ENCODE peak calls at places on chromosomes 7 and 10, in four cellular contexts. One of them, this sample, is unnamed.

GRCh38 chr7:112665709-112666108 is 124.5 kb downstream of the TMEM168 start:
- DNase-seq in HepG2: no peak
- DNase-seq in H1: no peak
- DNase-seq in GM12878: no peak
- DNase-seq in this sample: no peak

GRCh38 chr10:133090101-133090500 is 2.4 kb downstream of the ADGRA1 start:
- DNase-seq in HepG2: no peak
- DNase-seq in H1: no peak
- DNase-seq in GM12878: no peak
- DNase-seq in this sample: no peak

GRCh38 chr7:158865462-158865922 is 9.1 kb downstream of the DYNC2I1 start:
- DNase-seq in HepG2: peak; percentile 41
- DNase-seq in H1: no peak
- DNase-seq in GM12878: no peak
- DNase-seq in this sample: no peak

GRCh38 chr10:117547301-117548153 is 5.0 kb downstream of the EMX2 start:
- DNase-seq in HepG2: no peak
- DNase-seq in H1: no peak
- DNase-seq in GM12878: no peak
- DNase-seq in this sample: no peak

GRCh38 chr10:49620286-49620810 is 6.5 kb downstream of the CHAT start:
- DNase-seq in HepG2: no peak
- DNase-seq in H1: no peak
- DNase-seq in GM12878: no peak
- DNase-seq in this sample: no peak

GRCh38 chr10:122461729-122462532 is 578 bp downstream of the HTRA1 start:
- DNase-seq in HepG2: no peak
- DNase-seq in H1: no peak
- DNase-seq in GM12878: no peak
- DNase-seq in this sample: no peak

GRCh38 chr10:114758331-114758730 is 63.2 kb upstream of the FHIP2A start:
- DNase-seq in HepG2: no peak
- DNase-seq in H1: no peak
- DNase-seq in GM12878: no peak
- DNase-seq in this sample: no peak

GRCh38 chr10:45421231-45422097 is 47.4 kb downstream of the ALOX5 start:
- DNase-seq in HepG2: no peak
- DNase-seq in H1: no peak
- DNase-seq in GM12878: no peak
- DNase-seq in this sample: no peak

GRCh38 chr10:75739454-75740143 is 308.2 kb downstream of the LRMDA start:
- DNase-seq in HepG2: no peak
- DNase-seq in H1: no peak
- DNase-seq in GM12878: no peak
- DNase-seq in this sample: no peak

GRCh38 chr7:94763268-94763667 is 107.3 kb upstream of the SGCE start:
- DNase-seq in HepG2: no peak
- DNase-seq in H1: no peak
- DNase-seq in GM12878: no peak
- DNase-seq in this sample: no peak

GRCh38 chr10:128545216-128545615 is 419.0 kb upstream of the MKI67 start:
- DNase-seq in HepG2: no peak
- DNase-seq in H1: no peak
- DNase-seq in GM12878: no peak
- DNase-seq in this sample: no peak

GRCh38 chr7:43652364-43652763 is 69.5 kb downstream of the STK17A start:
- DNase-seq in HepG2: no peak
- DNase-seq in H1: no peak
- DNase-seq in GM12878: no peak
- DNase-seq in this sample: no peak

GRCh38 chr7:71227126-71227525 is 95.2 kb downstream of the GALNT17 start:
- DNase-seq in HepG2: no peak
- DNase-seq in H1: no peak
- DNase-seq in GM12878: no peak
- DNase-seq in this sample: no peak

GRCh38 chr7:128957613-128958012 is 19.9 kb downstream of the IRF5 start:
- DNase-seq in HepG2: no peak
- DNase-seq in H1: no peak
- DNase-seq in GM12878: no peak
- DNase-seq in this sample: no peak

GRCh38 chr7:157615101-157615817 is 278.5 kb downstream of the DNAJB6 start:
- DNase-seq in HepG2: no peak
- DNase-seq in H1: no peak
- DNase-seq in GM12878: no peak
- DNase-seq in this sample: no peak

GRCh38 chr7:152588350-152588749 is 87.6 kb downstream of the XRCC2 start:
- DNase-seq in HepG2: peak; percentile 41
- DNase-seq in H1: no peak
- DNase-seq in GM12878: no peak
- DNase-seq in this sample: no peak

GRCh38 chr10:112137381-112137987 is 46.1 kb downstream of the GPAM start:
- DNase-seq in HepG2: peak; percentile 42
- DNase-seq in H1: peak; percentile 54
- DNase-seq in GM12878: no peak
- DNase-seq in this sample: peak; percentile 52

GRCh38 chr7:32579776-32580175 is 84.5 kb downstream of the AVL9 start:
- DNase-seq in HepG2: no peak
- DNase-seq in H1: no peak
- DNase-seq in GM12878: no peak
- DNase-seq in this sample: no peak

GRCh38 chr10:124217906-124218769 is 124.7 kb upstream of the CHST15 start:
- DNase-seq in HepG2: no peak
- DNase-seq in H1: peak; percentile 33
- DNase-seq in GM12878: no peak
- DNase-seq in this sample: peak; percentile 18

GRCh38 chr10:88064608-88065383 is 201.4 kb downstream of the PTEN start:
- DNase-seq in HepG2: no peak
- DNase-seq in H1: no peak
- DNase-seq in GM12878: peak; percentile 95
- DNase-seq in this sample: no peak

GRCh38 chr10:34816067-34817002 is 1.2 kb upstream of the PARD3 start:
- DNase-seq in HepG2: no peak
- DNase-seq in H1: no peak
- DNase-seq in GM12878: no peak
- DNase-seq in this sample: no peak

GRCh38 chr7:37083311-37084096 is 359.2 kb upstream of the AOAH start:
- DNase-seq in HepG2: no peak
- DNase-seq in H1: no peak
- DNase-seq in GM12878: no peak
- DNase-seq in this sample: no peak

GRCh38 chr10:118343115-118343514 is 991 bp upstream of the FAM204A start:
- DNase-seq in HepG2: no peak
- DNase-seq in H1: no peak
- DNase-seq in GM12878: no peak
- DNase-seq in this sample: no peak

GRCh38 chr7:129332354-129333056 is 101.7 kb upstream of the STRIP2 start:
- DNase-seq in HepG2: no peak
- DNase-seq in H1: no peak
- DNase-seq in GM12878: no peak
- DNase-seq in this sample: no peak

GRCh38 chr10:45624724-45625123 is 47.8 kb downstream of the ZFAND4 start:
- DNase-seq in HepG2: no peak
- DNase-seq in H1: no peak
- DNase-seq in GM12878: no peak
- DNase-seq in this sample: no peak

GRCh38 chr7:123624527-123625183 is 23.0 kb downstream of the ASB15 start:
- DNase-seq in HepG2: peak; percentile 47
- DNase-seq in H1: peak; percentile 36
- DNase-seq in GM12878: peak; percentile 25
- DNase-seq in this sample: peak; percentile 20

GRCh38 chr10:132407846-132408278 is 10.9 kb downstream of the PWWP2B start:
- DNase-seq in HepG2: no peak
- DNase-seq in H1: no peak
- DNase-seq in GM12878: no peak
- DNase-seq in this sample: no peak

GRCh38 chr7:117007285-117007684 is 54.0 kb downstream of the ST7 start:
- DNase-seq in HepG2: no peak
- DNase-seq in H1: no peak
- DNase-seq in GM12878: no peak
- DNase-seq in this sample: no peak

GRCh38 chr7:32501522-32501921 is 6.2 kb downstream of the AVL9 start:
- DNase-seq in HepG2: peak; percentile 49
- DNase-seq in H1: no peak
- DNase-seq in GM12878: no peak
- DNase-seq in this sample: no peak

GRCh38 chr10:14880201-14880600 is 1.5 kb downstream of the SUV39H2 start:
- DNase-seq in HepG2: no peak
- DNase-seq in H1: no peak
- DNase-seq in GM12878: no peak
- DNase-seq in this sample: no peak

GRCh38 chr7:157543276-157543675 is 206.5 kb downstream of the DNAJB6 start:
- DNase-seq in HepG2: no peak
- DNase-seq in H1: no peak
- DNase-seq in GM12878: no peak
- DNase-seq in this sample: no peak

GRCh38 chr10:103493362-103493871 is at the start of gene NEURL1:
- DNase-seq in HepG2: no peak
- DNase-seq in H1: no peak
- DNase-seq in GM12878: no peak
- DNase-seq in this sample: no peak

GRCh38 chr10:103491729-103492364 is 1.7 kb upstream of the NEURL1 start:
- DNase-seq in HepG2: peak; percentile 25
- DNase-seq in H1: no peak
- DNase-seq in GM12878: no peak
- DNase-seq in this sample: no peak

GRCh38 chr10:103490986-103491314 is 2.6 kb upstream of the NEURL1 start:
- DNase-seq in HepG2: no peak
- DNase-seq in H1: no peak
- DNase-seq in GM12878: no peak
- DNase-seq in this sample: no peak

GRCh38 chr10:103493911-103494877 is 689 bp downstream of the NEURL1 start:
- DNase-seq in HepG2: no peak
- DNase-seq in H1: no peak
- DNase-seq in GM12878: no peak
- DNase-seq in this sample: no peak

DNA sequence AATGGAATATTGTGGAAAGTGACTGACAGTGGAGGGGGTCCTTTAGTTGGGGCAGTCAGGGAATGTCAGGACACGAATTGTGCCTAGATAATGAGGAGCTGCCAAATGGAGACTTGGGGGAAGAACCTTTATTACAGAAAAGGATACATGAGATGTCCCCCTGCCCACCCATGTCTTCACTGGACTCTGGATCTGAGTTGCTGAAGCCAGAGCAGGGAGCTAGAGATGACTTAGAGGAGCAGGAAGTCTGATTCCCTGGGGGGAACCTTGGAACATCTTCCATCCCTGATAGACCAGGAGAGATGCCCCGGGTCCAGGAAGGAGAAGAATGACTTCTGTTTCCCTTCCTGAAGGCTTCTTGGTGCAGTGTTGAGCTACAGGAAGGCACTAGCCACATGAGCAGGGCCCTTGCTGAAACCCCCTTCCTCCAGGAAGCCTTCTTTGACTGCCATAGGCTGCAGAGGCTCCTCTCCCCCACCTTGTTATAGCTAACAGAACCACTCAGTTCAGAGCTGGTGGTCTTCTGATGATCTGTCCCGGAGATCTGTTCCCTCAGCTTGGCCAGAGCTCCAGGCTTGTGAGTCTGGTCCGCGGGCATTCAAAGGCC is 747 bp upstream of the NEURL1 start:
- DNase-seq in HepG2: no peak
- DNase-seq in H1: no peak
- DNase-seq in GM12878: no peak
- DNase-seq in this sample: no peak
- TF ChIP-seq SUZ12 in HepG2: no peak
- TF ChIP-seq SUZ12 in H1: no peak
- TF ChIP-seq SUZ12 in GM12878: no peak
- TF ChIP-seq SUZ12 in this sample: no peak

GRCh38 chr10:102420810-102421644 is at the start of gene FBXL15:
- DNase-seq in HepG2: peak; percentile 95
- DNase-seq in H1: peak; percentile 90
- DNase-seq in GM12878: peak; percentile 89
- DNase-seq in this sample: peak; percentile 89

GRCh38 chr10:102420443-102420809 is 210 bp upstream of the FBXL15 start:
- DNase-seq in HepG2: no peak
- DNase-seq in H1: no peak
- DNase-seq in GM12878: no peak
- DNase-seq in this sample: no peak

GRCh38 chr10:102423372-102423968 is 2.8 kb downstream of the FBXL15 start:
- DNase-seq in HepG2: no peak
- DNase-seq in H1: no peak
- DNase-seq in GM12878: no peak
- DNase-seq in this sample: no peak

GRCh38 chr10:102422586-102423129 is 2.0 kb downstream of the FBXL15 start:
- DNase-seq in HepG2: peak; percentile 75
- DNase-seq in H1: peak; percentile 67
- DNase-seq in GM12878: no peak
- DNase-seq in this sample: no peak

GRCh38 chr10:102421645-102422585 is 1.3 kb downstream of the FBXL15 start:
- DNase-seq in HepG2: peak; percentile 28
- DNase-seq in H1: no peak
- DNase-seq in GM12878: no peak
- DNase-seq in this sample: no peak
- TF ChIP-seq ZNF274 in HepG2: no peak
- TF ChIP-seq ZNF274 in H1: no peak
- TF ChIP-seq ZNF274 in GM12878: no peak
- TF ChIP-seq ZNF274 in this sample: no peak

DNA sequence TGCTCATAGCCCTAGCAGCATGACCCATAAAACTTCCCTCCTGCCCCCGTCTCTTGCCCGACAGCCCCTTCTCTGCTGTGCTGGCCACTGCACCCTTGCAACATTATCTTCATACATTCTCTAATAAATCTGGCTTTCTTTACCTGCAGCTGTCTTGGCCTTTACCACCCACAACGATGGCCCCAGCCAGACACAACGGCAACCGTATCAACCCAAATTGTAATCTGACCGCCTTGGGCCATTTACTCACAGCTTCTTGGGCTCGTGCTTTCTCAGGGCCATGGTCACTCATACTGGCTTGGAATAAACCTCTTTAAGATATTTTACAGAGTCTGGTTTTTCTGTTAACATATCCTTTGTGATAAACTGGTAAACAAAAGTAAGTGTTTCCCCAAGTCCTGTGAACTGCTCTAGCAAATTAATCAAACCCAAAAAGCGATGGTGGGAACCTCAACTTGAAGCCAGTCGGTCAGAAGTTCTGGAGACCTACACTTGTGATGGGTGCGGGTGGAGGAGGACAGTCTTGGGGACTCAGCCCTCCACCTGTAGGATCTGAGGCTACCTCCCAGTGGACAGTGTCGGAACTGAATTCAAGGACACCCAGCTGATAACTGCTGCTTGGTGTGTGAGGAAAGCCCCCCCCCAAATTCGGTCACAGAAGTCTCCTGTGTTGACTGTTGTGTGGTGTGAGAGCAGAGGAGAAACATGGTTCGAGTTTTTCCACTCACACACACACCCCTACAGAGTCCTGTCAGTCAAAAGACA is 87.6 kb upstream of the ATP6V0A4 start:
- DNase-seq in HepG2: no peak
- DNase-seq in H1: no peak
- DNase-seq in GM12878: no peak
- DNase-seq in this sample: no peak
- TF ChIP-seq SUZ12 in HepG2: no peak
- TF ChIP-seq SUZ12 in H1: no peak
- TF ChIP-seq SUZ12 in GM12878: no peak
- TF ChIP-seq SUZ12 in this sample: no peak

GRCh38 chr10:101110856-101111523 is 20.1 kb upstream of the TLX1 start:
- DNase-seq in HepG2: no peak
- DNase-seq in H1: no peak
- DNase-seq in GM12878: no peak
- DNase-seq in this sample: no peak
- TF ChIP-seq ZNF274 in HepG2: no peak
- TF ChIP-seq ZNF274 in H1: no peak
- TF ChIP-seq ZNF274 in GM12878: no peak
- TF ChIP-seq ZNF274 in this sample: no peak

This sample was measured in NT2/D1.